ENCODE peak calls at places on chromosomes 11 and 22, in eight cellular contexts. G is activated T-cell treated with anti-CD3 and anti-CD28 coated beads for 24 hours, J is fibroblast of the aortic adventitia, R is NCI-H460, F is foreskin fibroblast, X is GF-D8, T is pulmonary artery endothelial cell, W is lower lobe of right lung. M is an unnamed sample.

GRCh38 chr22:37711490-37711889 is 14.6 kb downstream of the TRIOBP start:
- DNase-seq in G (no peak), J (no peak), R (no peak), F (no peak), X (no peak), T (no peak), W (no peak), M (no peak)

GRCh38 chr22:47296405-47297260 is 534.2 kb downstream of the TBC1D22A start:
- DNase-seq in G (no peak), J (no peak), R (no peak), F (no peak), X (no peak), T (no peak), W (no peak), M (no peak)

GRCh38 chr11:1197886-1198765 is 24.7 kb upstream of the MUC5B start:
- DNase-seq in G (no peak), J (no peak), R (no peak), F (no peak), X (no peak), T (no peak), W (peak; percentile 43), M (no peak)

GRCh38 chr22:49502126-49502826 is 325.4 kb downstream of the BRD1 start:
- DNase-seq in G (no peak), J (no peak), R (no peak), F (no peak), X (peak; percentile 50), T (no peak), W (no peak), M (no peak)

GRCh38 chr22:22519591-22519990 is 479 bp downstream of the ZNF280A start:
- DNase-seq in G (no peak), J (no peak), R (no peak), F (no peak), X (no peak), T (no peak), W (no peak), M (no peak)

GRCh38 chr22:20022231-20023069 is 1.5 kb downstream of the TANGO2 start:
- DNase-seq in G (no peak), J (no peak), R (no peak), F (no peak), X (no peak), T (no peak), W (no peak), M (no peak)

GRCh38 chr11:108788565-108789199 is 123.8 kb downstream of the DDX10 start:
- DNase-seq in G (no peak), J (peak; percentile 59), R (peak; percentile 18), F (peak; percentile 35), X (no peak), T (peak; percentile 7), W (no peak), M (no peak)

GRCh38 chr22:29623059-29623458 is 19.6 kb downstream of the NF2 start:
- DNase-seq in G (no peak), J (no peak), R (no peak), F (no peak), X (no peak), T (no peak), W (no peak), M (no peak)

GRCh38 chr11:99693941-99694492 is 673.3 kb downstream of the CNTN5 start:
- DNase-seq in G (no peak), J (peak; percentile 25), R (peak; percentile 53), F (no peak), X (no peak), T (no peak), W (no peak), M (no peak)

GRCh38 chr11:79076526-79077115 is 364.2 kb downstream of the TENM4 start:
- DNase-seq in G (no peak), J (peak; percentile 48), R (no peak), F (no peak), X (no peak), T (no peak), W (peak; percentile 62), M (no peak)

GRCh38 chr22:35883028-35883620 is 145.5 kb downstream of the RBFOX2 start:
- DNase-seq in G (no peak), J (peak; percentile 55), R (no peak), F (peak; percentile 45), X (no peak), T (peak; percentile 43), W (no peak), M (no peak)

GRCh38 chr22:28560005-28560742 is 119.5 kb downstream of the TTC28 start:
- DNase-seq in G (no peak), J (peak; percentile 78), R (no peak), F (peak; percentile 34), X (no peak), T (no peak), W (no peak), M (no peak)

GRCh38 chr11:121070951-121071350 is 30.1 kb upstream of the TECTA start:
- DNase-seq in G (no peak), J (no peak), R (no peak), F (no peak), X (no peak), T (no peak), W (no peak), M (no peak)

GRCh38 chr22:48923165-48923875 is 904.4 kb downstream of the BRD1 start:
- DNase-seq in G (no peak), J (no peak), R (no peak), F (no peak), X (no peak), T (no peak), W (no peak), M (no peak)

GRCh38 chr11:130813638-130814037 is 102.6 kb downstream of the SNX19 start:
- DNase-seq in G (no peak), J (no peak), R (no peak), F (no peak), X (no peak), T (no peak), W (no peak), M (no peak)

GRCh38 chr11:134714021-134714656 is 302.1 kb upstream of the B3GAT1 start:
- DNase-seq in G (no peak), J (no peak), R (no peak), F (no peak), X (no peak), T (no peak), W (no peak), M (no peak)

GRCh38 chr22:29734429-29734828 is 14.6 kb downstream of the CABP7 start:
- DNase-seq in G (no peak), J (no peak), R (no peak), F (no peak), X (no peak), T (no peak), W (no peak), M (no peak)

GRCh38 chr11:65771589-65772112 is 9.1 kb downstream of the AP5B1 start:
- DNase-seq in G (no peak), J (no peak), R (no peak), F (no peak), X (no peak), T (no peak), W (no peak), M (no peak)